ENCODE peak calls at places on chromosome 12, in four cellular contexts. One of them, this sample, is unnamed. For H3K4me1, the result is how much of the 10 kb centered on the place peaks cover.

GRCh38 chr12:132006056-132006680 is 56.4 kb downstream of the EP400 start:
- DNase-seq in IMR-90: peak
- DNase-seq in fibroblast of lung: peak
- DNase-seq in GM23338: no peak
- DNase-seq in this sample: no peak

GRCh38 chr12:88993655-88994054 is 358.6 kb downstream of the DUSP6 start:
- DNase-seq in IMR-90: peak
- DNase-seq in fibroblast of lung: peak
- DNase-seq in GM23338: peak
- DNase-seq in this sample: peak

GRCh38 chr12:56071648-56072047 is 8.3 kb upstream of the ERBB3 start:
- DNase-seq in IMR-90: peak
- DNase-seq in fibroblast of lung: no peak
- DNase-seq in GM23338: no peak
- DNase-seq in this sample: no peak

GRCh38 chr12:89098390-89099102 is 253.8 kb downstream of the DUSP6 start:
- DNase-seq in IMR-90: peak
- DNase-seq in fibroblast of lung: peak
- DNase-seq in GM23338: peak
- DNase-seq in this sample: peak

GRCh38 chr12:120230326-120230973 is 29.5 kb upstream of the RPLP0 start:
- DNase-seq in IMR-90: peak
- DNase-seq in fibroblast of lung: peak
- DNase-seq in GM23338: peak
- DNase-seq in this sample: peak

GRCh38 chr12:6039894-6040601 is 84.4 kb downstream of the VWF start:
- DNase-seq in IMR-90: peak
- DNase-seq in fibroblast of lung: peak
- DNase-seq in GM23338: peak
- DNase-seq in this sample: peak

GRCh38 chr12:119235352-119235751 is 56.6 kb downstream of the HSPB8 start:
- DNase-seq in IMR-90: no peak
- DNase-seq in fibroblast of lung: no peak
- DNase-seq in GM23338: peak
- DNase-seq in this sample: no peak

GRCh38 chr12:123897221-123897620 is 75.4 kb downstream of the CCDC92 start:
- DNase-seq in IMR-90: peak
- DNase-seq in fibroblast of lung: peak
- DNase-seq in GM23338: no peak
- DNase-seq in this sample: peak

GRCh38 chr12:6235499-6235898 is 35.3 kb downstream of the CD9 start:
- DNase-seq in IMR-90: no peak
- DNase-seq in fibroblast of lung: no peak
- DNase-seq in GM23338: no peak
- DNase-seq in this sample: no peak

GRCh38 chr12:19988457-19988856 is 379.9 kb upstream of the PDE3A start:
- DNase-seq in IMR-90: no peak
- DNase-seq in fibroblast of lung: no peak
- DNase-seq in GM23338: no peak
- DNase-seq in this sample: no peak

GRCh38 chr12:90991952-90992465 is 12.8 kb downstream of the EPYC start:
- DNase-seq in IMR-90: no peak
- DNase-seq in fibroblast of lung: no peak
- DNase-seq in GM23338: no peak
- DNase-seq in this sample: no peak

GRCh38 chr12:114921796-114922195 is 237.8 kb upstream of the TBX3 start:
- DNase-seq in IMR-90: no peak
- DNase-seq in fibroblast of lung: no peak
- DNase-seq in GM23338: no peak
- DNase-seq in this sample: no peak

GRCh38 chr12:62879691-62880090 is 55.3 kb downstream of the PPM1H start:
- DNase-seq in IMR-90: no peak
- DNase-seq in fibroblast of lung: no peak
- DNase-seq in GM23338: no peak
- DNase-seq in this sample: no peak

GRCh38 chr12:72522411-72522810 is 250.2 kb downstream of the TRHDE start:
- DNase-seq in IMR-90: peak
- DNase-seq in fibroblast of lung: peak
- DNase-seq in GM23338: no peak
- DNase-seq in this sample: no peak

GRCh38 chr12:92074889-92075288 is 70.8 kb downstream of the BTG1 start:
- DNase-seq in IMR-90: no peak
- DNase-seq in fibroblast of lung: no peak
- DNase-seq in GM23338: no peak
- DNase-seq in this sample: no peak
- H3K4me1 ChIP-seq in IMR-90: under half
- H3K4me1 ChIP-seq in fibroblast of lung: under half
- H3K4me1 ChIP-seq in GM23338: under half
- H3K4me1 ChIP-seq in this sample: under half

GRCh38 chr12:32983968-32984367 is 87.4 kb upstream of the PKP2 start:
- DNase-seq in IMR-90: no peak
- DNase-seq in fibroblast of lung: no peak
- DNase-seq in GM23338: peak
- DNase-seq in this sample: peak

GRCh38 chr12:32983332-32983731 is 86.8 kb upstream of the PKP2 start:
- DNase-seq in IMR-90: no peak
- DNase-seq in fibroblast of lung: no peak
- DNase-seq in GM23338: no peak
- DNase-seq in this sample: no peak

DNA sequence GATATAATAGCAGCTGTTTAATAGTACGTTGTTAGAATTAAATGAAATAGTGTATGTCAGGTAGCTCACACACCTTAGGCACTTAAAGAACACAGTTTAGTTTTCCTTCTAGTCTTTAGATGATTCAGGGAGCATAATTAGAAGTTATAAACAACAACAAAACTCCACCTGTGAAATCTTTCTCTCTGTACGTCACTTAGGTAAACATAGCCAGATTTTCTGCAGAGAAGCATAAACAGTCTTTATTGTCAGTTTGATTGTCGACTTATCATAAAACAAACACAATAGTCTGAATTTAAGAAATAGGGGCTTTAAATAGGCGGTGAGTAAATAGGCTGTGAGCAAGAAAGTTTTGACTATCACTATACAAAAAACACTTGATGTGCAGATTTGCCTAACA is 84.6 kb upstream of the PKP2 start:
- DNase-seq in IMR-90: no peak
- DNase-seq in fibroblast of lung: no peak
- DNase-seq in GM23338: no peak
- DNase-seq in this sample: no peak
- H3K4me1 ChIP-seq in IMR-90: under half
- H3K4me1 ChIP-seq in fibroblast of lung: under half
- H3K4me1 ChIP-seq in GM23338: under half
- H3K4me1 ChIP-seq in this sample: under half

DNA sequence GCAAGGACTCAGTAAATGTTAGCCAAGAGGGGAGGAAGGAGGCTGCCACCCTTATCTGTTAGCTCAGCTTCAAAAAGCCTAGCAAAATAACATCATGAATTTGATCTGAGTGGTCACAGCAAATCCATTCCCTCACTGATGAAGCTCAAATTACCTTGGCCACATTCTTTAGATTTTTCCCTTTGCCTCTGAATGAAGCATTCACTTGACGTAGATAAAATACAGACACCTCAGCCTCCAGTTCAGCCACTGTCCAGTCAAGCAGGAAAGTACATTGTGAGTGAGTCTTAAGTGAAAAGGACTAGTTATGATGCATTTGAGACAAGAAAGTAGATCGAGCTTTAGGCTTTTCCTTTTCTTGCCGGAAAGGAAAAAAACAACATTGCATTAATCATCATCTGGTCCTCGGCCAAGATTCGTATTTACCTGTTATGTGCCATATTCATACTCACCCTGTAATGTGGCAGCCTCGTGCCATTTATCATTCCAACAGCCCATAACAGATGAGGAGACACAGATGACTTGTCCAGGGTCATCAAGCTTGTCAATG is 146.5 kb downstream of the ETV6 start:
- DNase-seq in IMR-90: peak
- DNase-seq in fibroblast of lung: no peak
- DNase-seq in GM23338: peak
- DNase-seq in this sample: no peak
- H3K4me1 ChIP-seq in IMR-90: under half
- H3K4me1 ChIP-seq in fibroblast of lung: under half
- H3K4me1 ChIP-seq in GM23338: under half
- H3K4me1 ChIP-seq in this sample: under half

GRCh38 chr12:50110762-50111416 is 1.1 kb upstream of the COX14 start:
- DNase-seq in IMR-90: peak
- DNase-seq in fibroblast of lung: peak
- DNase-seq in GM23338: peak
- DNase-seq in this sample: peak

GRCh38 chr12:50111417-50111692 is 681 bp upstream of the COX14 start:
- DNase-seq in IMR-90: no peak
- DNase-seq in fibroblast of lung: no peak
- DNase-seq in GM23338: no peak
- DNase-seq in this sample: no peak

GRCh38 chr12:50110127-50110761 is 1.8 kb upstream of the COX14 start:
- DNase-seq in IMR-90: no peak
- DNase-seq in fibroblast of lung: no peak
- DNase-seq in GM23338: no peak
- DNase-seq in this sample: peak

GRCh38 chr12:50112456-50113218 is 601 bp downstream of the COX14 start:
- DNase-seq in IMR-90: no peak
- DNase-seq in fibroblast of lung: no peak
- DNase-seq in GM23338: no peak
- DNase-seq in this sample: no peak

GRCh38 chr12:50111693-50112455 is at the start of gene COX14:
- DNase-seq in IMR-90: peak
- DNase-seq in fibroblast of lung: peak
- DNase-seq in GM23338: peak
- DNase-seq in this sample: peak
- H3K4me1 ChIP-seq in IMR-90: under half
- H3K4me1 ChIP-seq in fibroblast of lung: under half
- H3K4me1 ChIP-seq in GM23338: under half
- H3K4me1 ChIP-seq in this sample: under half

GRCh38 chr12:51371295-51371953 is 19.8 kb downstream of the GALNT6 start:
- DNase-seq in IMR-90: peak
- DNase-seq in fibroblast of lung: peak
- DNase-seq in GM23338: peak
- DNase-seq in this sample: peak

GRCh38 chr12:51368640-51369517 is 22.3 kb downstream of the GALNT6 start:
- DNase-seq in IMR-90: peak
- DNase-seq in fibroblast of lung: no peak
- DNase-seq in GM23338: peak
- DNase-seq in this sample: no peak

GRCh38 chr12:51369581-51369980 is 21.6 kb downstream of the GALNT6 start:
- DNase-seq in IMR-90: no peak
- DNase-seq in fibroblast of lung: no peak
- DNase-seq in GM23338: no peak
- DNase-seq in this sample: no peak

GRCh38 chr12:51372021-51372420 is 19.2 kb downstream of the GALNT6 start:
- DNase-seq in IMR-90: no peak
- DNase-seq in fibroblast of lung: no peak
- DNase-seq in GM23338: no peak
- DNase-seq in this sample: no peak

DNA sequence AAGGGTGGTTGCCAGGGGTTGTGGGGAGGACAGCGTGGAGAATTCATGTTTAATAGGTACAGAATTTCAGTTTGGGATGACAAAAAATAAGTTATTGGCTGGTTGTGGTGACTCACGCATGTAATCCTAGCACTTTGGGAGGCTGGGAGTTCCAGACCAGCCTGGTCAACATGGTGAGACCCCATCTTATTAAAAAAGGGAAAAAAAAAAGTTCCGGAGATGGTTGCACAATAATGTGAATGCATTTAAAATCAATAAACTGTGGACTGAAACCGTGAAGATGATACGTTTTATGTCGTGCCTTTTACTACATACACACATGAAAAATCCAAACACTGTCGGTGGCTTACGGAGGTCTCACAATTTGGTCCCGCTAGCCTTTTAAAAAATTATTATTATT is 20.5 kb downstream of the GALNT6 start:
- DNase-seq in IMR-90: no peak
- DNase-seq in fibroblast of lung: no peak
- DNase-seq in GM23338: no peak
- DNase-seq in this sample: no peak
- H3K4me1 ChIP-seq in IMR-90: under half
- H3K4me1 ChIP-seq in fibroblast of lung: under half
- H3K4me1 ChIP-seq in GM23338: under half
- H3K4me1 ChIP-seq in this sample: under half

GRCh38 chr12:664075-664778 is 982 bp upstream of the NINJ2 start:
- DNase-seq in IMR-90: no peak
- DNase-seq in fibroblast of lung: no peak
- DNase-seq in GM23338: no peak
- DNase-seq in this sample: no peak
- H3K4me1 ChIP-seq in IMR-90: under half
- H3K4me1 ChIP-seq in fibroblast of lung: under half
- H3K4me1 ChIP-seq in GM23338: under half
- H3K4me1 ChIP-seq in this sample: under half

DNA sequence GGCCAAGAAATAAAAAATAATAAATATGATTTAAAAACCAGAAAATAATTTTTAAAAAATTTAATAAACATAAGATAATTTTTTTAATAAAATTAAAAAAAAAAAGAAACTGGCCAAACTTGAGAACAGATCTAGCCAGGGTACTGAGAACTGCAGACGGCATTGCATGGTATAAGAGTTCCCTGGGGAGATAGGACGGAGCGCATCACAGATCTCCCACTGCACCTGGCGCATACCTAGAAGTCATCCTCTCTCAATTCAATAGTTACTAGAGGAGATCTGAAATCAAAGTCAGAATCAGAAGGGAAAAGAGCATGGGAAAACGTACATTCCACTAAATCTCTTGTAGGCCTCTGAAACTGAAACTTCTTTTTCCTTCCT is 58.9 kb upstream of the BCL2L14 start:
- DNase-seq in IMR-90: no peak
- DNase-seq in fibroblast of lung: no peak
- DNase-seq in GM23338: no peak
- DNase-seq in this sample: no peak
- H3K4me1 ChIP-seq in IMR-90: under half
- H3K4me1 ChIP-seq in fibroblast of lung: under half
- H3K4me1 ChIP-seq in GM23338: under half
- H3K4me1 ChIP-seq in this sample: under half

DNA sequence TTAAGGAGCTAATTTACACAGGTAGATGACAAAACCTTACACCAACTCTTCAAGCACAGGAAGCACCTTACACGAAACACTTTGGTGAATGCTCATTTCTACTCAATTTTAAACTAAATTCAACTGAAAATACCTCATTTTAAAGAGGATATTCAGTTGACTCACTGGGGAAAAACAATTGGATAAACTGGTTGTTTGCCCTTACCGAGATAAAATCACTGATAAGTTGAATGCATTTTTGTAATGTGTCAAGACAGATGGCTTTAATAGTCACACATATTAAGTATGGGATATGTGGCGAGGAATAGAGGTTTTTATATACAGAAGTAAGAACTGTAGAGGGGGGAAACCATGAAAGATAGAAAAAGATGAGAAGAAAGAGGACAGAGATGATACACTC is 105.4 kb downstream of the HMGA2 start:
- DNase-seq in IMR-90: no peak
- DNase-seq in fibroblast of lung: no peak
- DNase-seq in GM23338: no peak
- DNase-seq in this sample: no peak
- H3K4me1 ChIP-seq in IMR-90: under half
- H3K4me1 ChIP-seq in fibroblast of lung: under half
- H3K4me1 ChIP-seq in GM23338: half or more
- H3K4me1 ChIP-seq in this sample: half or more

GRCh38 chr12:12813120-12814101 is at the start of gene DDX47:
- DNase-seq in IMR-90: peak
- DNase-seq in fibroblast of lung: peak
- DNase-seq in GM23338: peak
- DNase-seq in this sample: peak
- H3K4me1 ChIP-seq in IMR-90: under half
- H3K4me1 ChIP-seq in fibroblast of lung: under half
- H3K4me1 ChIP-seq in GM23338: under half
- H3K4me1 ChIP-seq in this sample: under half